ENCODE peak calls at places on chromosome 9, in ten cellular contexts. L is heart right ventricle; J is activated CD8-positive, alpha-beta memory T cell treated with anti-CD3 and anti-CD28 coated beads, Interleukin-2, amount 50 U/mL, for 4 hours; X is neural crest cell; V is stimulated activated CD4-positive, alpha-beta T cell treated with anti-CD3 and anti-CD28 coated beads, Interleukin-2, amount 100 ng/mL, for 48 hours; G is NCI-H460; Q is HTR-8/SVneo; I is cardiac muscle cell; Z is fibroblast of pulmonary artery; R is K562. M is an unnamed sample.

GRCh38 chr9:79896390-79896789 is 324.6 kb downstream of the TLE4 start:
- DNase-seq in X (no peak), R (no peak), J (no peak), L (no peak), I (no peak), G (no peak), Q (peak; percentile 35), Z (no peak), V (no peak), M (no peak)

GRCh38 chr9:134381671-134382505 is 55.6 kb downstream of the RXRA start:
- DNase-seq in G (no peak), X (no peak), L (peak; percentile 68), R (peak; percentile 62), J (peak; percentile 52), Z (no peak), I (no peak), Q (no peak), V (no peak), M (no peak)

GRCh38 chr9:132506907-132507669 is 75.3 kb upstream of the BARHL1 start:
- DNase-seq in Z (no peak), R (peak; percentile 35), X (no peak), V (no peak), I (no peak), L (no peak), Q (no peak), G (no peak), J (no peak), M (no peak)

GRCh38 chr9:14769235-14769580 is 46.7 kb upstream of the CER1 start:
- DNase-seq in V (no peak), I (peak; percentile 28), X (no peak), L (no peak), G (peak; percentile 33), Q (no peak), Z (peak; percentile 65), J (no peak), R (peak; percentile 5), M (no peak)

GRCh38 chr9:95171001-95171400 is 146.5 kb downstream of the FANCC start:
- DNase-seq in X (no peak), L (no peak), J (no peak), I (no peak), V (peak; percentile 8), R (no peak), G (peak; percentile 74), Z (peak; percentile 61), Q (no peak), M (no peak)

GRCh38 chr9:77830618-77831285 is 182.6 kb upstream of the GNA14 start:
- DNase-seq in Q (no peak), V (no peak), Z (no peak), G (no peak), X (no peak), J (no peak), I (no peak), R (no peak), L (no peak), M (no peak)

GRCh38 chr9:70600479-70600878 is 186.0 kb upstream of the KLF9 start:
- DNase-seq in Z (peak; percentile 85), L (no peak), R (no peak), Q (no peak), J (no peak), X (no peak), I (no peak), V (no peak), G (no peak), M (no peak)

GRCh38 chr9:130451509-130452388 is 7.0 kb downstream of the ASS1 start:
- DNase-seq in X (no peak), V (no peak), G (peak; percentile 59), I (peak; percentile 94), R (peak; percentile 73), Q (peak; percentile 91), Z (peak; percentile 98), L (peak; percentile 86), J (no peak), M (no peak)

GRCh38 chr9:75866273-75866871 is 24.1 kb upstream of the PCSK5 start:
- DNase-seq in X (peak; percentile 55), G (peak; percentile 67), V (peak; percentile 46), J (peak; percentile 43), L (no peak), I (peak; percentile 67), Z (peak; percentile 71), R (peak; percentile 8), Q (no peak), M (peak; percentile 20)

GRCh38 chr9:684055-684949 is 157.2 kb upstream of the DMRT1 start:
- DNase-seq in R (no peak), L (no peak), I (peak; percentile 36), J (no peak), X (no peak), G (no peak), Z (peak; percentile 54), V (no peak), Q (no peak), M (no peak)

GRCh38 chr9:130426467-130426773 is 18.3 kb upstream of the ASS1 start:
- DNase-seq in R (no peak), Q (no peak), I (no peak), J (no peak), L (no peak), X (no peak), Z (no peak), G (no peak), V (no peak), M (no peak)

GRCh38 chr9:94610181-94610591 is 16.6 kb upstream of the FBP2 start:
- DNase-seq in Z (peak; percentile 10), I (peak; percentile 36), R (no peak), L (no peak), Q (no peak), G (no peak), V (no peak), J (no peak), X (no peak), M (no peak)

GRCh38 chr9:109281518-109281917 is 39.3 kb downstream of the EPB41L4B start:
- DNase-seq in G (no peak), V (no peak), R (no peak), L (no peak), Q (no peak), I (no peak), Z (no peak), X (no peak), J (no peak), M (no peak)

GRCh38 chr9:121670447-121670846 is 19.0 kb downstream of the DAB2IP start:
- DNase-seq in V (no peak), L (no peak), I (no peak), R (no peak), J (no peak), Z (peak; percentile 89), Q (no peak), X (no peak), G (no peak), M (no peak)

GRCh38 chr9:94210616-94211603 is 48.2 kb upstream of the ZNF169 start:
- DNase-seq in Q (no peak), V (no peak), R (no peak), Z (no peak), L (no peak), I (no peak), G (no peak), X (no peak), J (no peak), M (no peak)

M was measured in progenitor cell of endocrine pancreas.